ENCODE peak calls at places on chromosomes 16 and 17, in six cellular contexts. H is H54; O is substantia nigra; U is stimulated activated CD4-positive, alpha-beta T cell treated with anti-CD3 and anti-CD28 coated beads, Interleukin-15, amount 100 ng/mL, for 24 hours; Q is CD4-positive, alpha-beta T cell; F is cardiac muscle cell. K is an unnamed sample.

GRCh38 chr17:7688808-7689316 is 585 bp downstream of the WRAP53 start:
- DNase-seq in H (no peak), O (no peak), U (no peak), Q (no peak), F (no peak), K (no peak)

GRCh38 chr16:1771864-1772361 is 570 bp upstream of the NME3 start:
- DNase-seq in H (no peak), O (no peak), U (no peak), Q (no peak), F (peak; percentile 22), K (no peak)

GRCh38 chr16:74608944-74609343 is 2.0 kb upstream of the GLG1 start:
- DNase-seq in H (no peak), O (no peak), U (peak; percentile 31), Q (peak; percentile 40), F (no peak), K (no peak)

GRCh38 chr17:62043140-62043539 is 21.9 kb downstream of the MED13 start:
- DNase-seq in H (no peak), O (no peak), U (no peak), Q (no peak), F (no peak), K (no peak)

GRCh38 chr17:2068589-2069051 is 13.7 kb downstream of the HIC1 start:
- DNase-seq in H (no peak), O (no peak), U (peak; percentile 54), Q (no peak), F (no peak), K (no peak)

GRCh38 chr17:50101346-50102163 is 6.4 kb downstream of the PDK2 start:
- DNase-seq in H (no peak), O (peak; percentile 49), U (no peak), Q (no peak), F (peak; percentile 73), K (peak; percentile 70)

GRCh38 chr16:60337671-60338070 is 1603.6 kb upstream of the GOT2 start:
- DNase-seq in H (no peak), O (no peak), U (no peak), Q (no peak), F (no peak), K (no peak)

GRCh38 chr17:76421054-76421427 is 31.9 kb downstream of the UBE2O start:
- DNase-seq in H (no peak), O (no peak), U (no peak), Q (no peak), F (peak; percentile 79), K (peak; percentile 58)

GRCh38 chr17:1590031-1590746 is 27.6 kb upstream of the PITPNA start:
- DNase-seq in H (peak; percentile 97), O (no peak), U (peak; percentile 43), Q (no peak), F (peak; percentile 36), K (peak; percentile 67)

GRCh38 chr17:42068979-42069378 is 18.6 kb upstream of the C17orf113 start:
- DNase-seq in H (no peak), O (no peak), U (no peak), Q (no peak), F (no peak), K (no peak)

GRCh38 chr17:32971171-32971570 is 20.5 kb upstream of the SPACA3 start:
- DNase-seq in H (no peak), O (no peak), U (peak; percentile 42), Q (no peak), F (no peak), K (no peak)

GRCh38 chr16:3909791-3910583 is 29.5 kb upstream of the CREBBP start:
- DNase-seq in H (no peak), O (no peak), U (no peak), Q (no peak), F (no peak), K (no peak)

GRCh38 chr17:44354582-44355309 is 8.9 kb downstream of the FAM171A2 start:
- DNase-seq in H (no peak), O (no peak), U (peak; percentile 76), Q (peak; percentile 69), F (peak; percentile 79), K (peak; percentile 70)

GRCh38 chr16:85902366-85903155 is 3.6 kb downstream of the IRF8 start:
- DNase-seq in H (no peak), O (no peak), U (peak; percentile 78), Q (no peak), F (peak; percentile 62), K (no peak)

GRCh38 chr16:84177740-84178070 is 9.2 kb downstream of the TAF1C start:
- DNase-seq in H (no peak), O (no peak), U (peak; percentile 27), Q (no peak), F (no peak), K (no peak)

GRCh38 chr17:62321451-62321850 is 58.9 kb upstream of the EFCAB3 start:
- DNase-seq in H (no peak), O (no peak), U (no peak), Q (no peak), F (no peak), K (no peak)

GRCh38 chr17:74923538-74924249 is 379 bp upstream of the OTOP2 start:
- DNase-seq in H (peak; percentile 96), O (peak; percentile 8), U (peak; percentile 84), Q (peak; percentile 83), F (peak; percentile 70), K (peak; percentile 54)

GRCh38 chr17:1011138-1011537 is 14.2 kb downstream of the TIMM22 start:
- DNase-seq in H (no peak), O (no peak), U (no peak), Q (no peak), F (no peak), K (no peak)

GRCh38 chr16:27618611-27619380 is 68.9 kb downstream of the KATNIP start:
- DNase-seq in H (no peak), O (no peak), U (no peak), Q (no peak), F (peak; percentile 64), K (no peak)

GRCh38 chr17:58289869-58290268 is 9.1 kb upstream of the MPO start:
- DNase-seq in H (no peak), O (no peak), U (no peak), Q (no peak), F (no peak), K (no peak)

GRCh38 chr16:50271148-50272041 is 5.0 kb downstream of the ADCY7 start:
- DNase-seq in H (no peak), O (no peak), U (no peak), Q (no peak), F (peak; percentile 63), K (no peak)

GRCh38 chr16:83933885-83934683 is 19.0 kb upstream of the OSGIN1 start:
- DNase-seq in H (no peak), O (no peak), U (no peak), Q (no peak), F (no peak), K (no peak)

GRCh38 chr17:55699178-55699865 is 23.3 kb downstream of the TMEM100 start:
- DNase-seq in H (no peak), O (no peak), U (no peak), Q (no peak), F (no peak), K (peak; percentile 34)

GRCh38 chr16:57628008-57628781 is at the start of gene ADGRG1:
- DNase-seq in H (peak; percentile 92), O (peak; percentile 89), U (peak; percentile 75), Q (no peak), F (peak; percentile 34), K (peak; percentile 84)

GRCh38 chr16:982152-983043 is 828 bp downstream of the SOX8 start:
- DNase-seq in H (no peak), O (no peak), U (peak; percentile 39), Q (no peak), F (peak; percentile 59), K (peak; percentile 10)

GRCh38 chr16:27692576-27692975 is 142.6 kb downstream of the KATNIP start:
- DNase-seq in H (no peak), O (no peak), U (no peak), Q (no peak), F (no peak), K (no peak)

GRCh38 chr17:80742091-80742490 is 197.5 kb downstream of the RPTOR start:
- DNase-seq in H (no peak), O (no peak), U (no peak), Q (no peak), F (no peak), K (no peak)

GRCh38 chr16:50303605-50304466 is 37.5 kb downstream of the ADCY7 start:
- DNase-seq in H (peak; percentile 62), O (no peak), U (no peak), Q (peak; percentile 28), F (no peak), K (no peak)

GRCh38 chr17:58531661-58532554 is 17.5 kb upstream of the MTMR4 start:
- DNase-seq in H (peak; percentile 69), O (peak; percentile 65), U (peak; percentile 72), Q (peak; percentile 71), F (peak; percentile 84), K (peak; percentile 53)

GRCh38 chr16:12494716-12495115 is 309.0 kb downstream of the CPPED1 start:
- DNase-seq in H (no peak), O (no peak), U (no peak), Q (no peak), F (no peak), K (no peak)

GRCh38 chr16:9151074-9151473 is 59.6 kb downstream of the HAPSTR1 start:
- DNase-seq in H (no peak), O (no peak), U (no peak), Q (no peak), F (no peak), K (no peak)

GRCh38 chr16:58652741-58653140 is 23.1 kb upstream of the CNOT1 start:
- DNase-seq in H (no peak), O (no peak), U (no peak), Q (no peak), F (peak; percentile 63), K (no peak)

GRCh38 chr17:45222994-45223540 is 1.4 kb downstream of the FMNL1 start:
- DNase-seq in H (peak; percentile 33), O (no peak), U (no peak), Q (no peak), F (no peak), K (no peak)

GRCh38 chr17:78313735-78314648 is 45.9 kb downstream of the SOCS3 start:
- DNase-seq in H (peak; percentile 93), O (peak; percentile 17), U (peak; percentile 87), Q (peak; percentile 77), F (peak; percentile 69), K (peak; percentile 72)

GRCh38 chr17:80441133-80441578 is 26.2 kb downstream of the ENDOV start:
- DNase-seq in H (peak; percentile 65), O (no peak), U (peak; percentile 58), Q (peak; percentile 63), F (peak; percentile 90), K (peak; percentile 51)

GRCh38 chr17:82428546-82428945 is 10.2 kb upstream of the OGFOD3 start:
- DNase-seq in H (no peak), O (no peak), U (no peak), Q (no peak), F (no peak), K (no peak)

GRCh38 chr16:85503642-85504224 is 109.4 kb upstream of the GSE1 start:
- DNase-seq in H (no peak), O (no peak), U (no peak), Q (no peak), F (no peak), K (no peak)

GRCh38 chr16:2740476-2740875 is 12.0 kb upstream of the SRRM2 start:
- DNase-seq in H (no peak), O (no peak), U (no peak), Q (no peak), F (no peak), K (no peak)

GRCh38 chr17:78645421-78646295 is 68.5 kb upstream of the DNAH17 start:
- DNase-seq in H (no peak), O (peak; percentile 36), U (peak; percentile 78), Q (peak; percentile 64), F (no peak), K (peak; percentile 89)